ENCODE peak calls at places on chromosomes 7 and 10, in eight cellular contexts. O is spleen, S is GM12878, R is breast epithelium, L is tibial artery, H is HCT116, B is stomach, Q is uterus. W is an unnamed sample. For H3K4me1, the result is how much of the 10 kb centered on the place peaks cover.

GRCh38 chr10:78185693-78186055 is 152.0 kb downstream of the RPS24 start:
- DNase-seq in Q (no peak), S (no peak), O (peak), B (no peak), L (peak), R (no peak), H (no peak), W (no peak)

GRCh38 chr10:6228010-6228511 is 25.3 kb downstream of the PFKFB3 start:
- DNase-seq in R (no peak), S (no peak), H (no peak), B (no peak), Q (no peak), O (peak), L (no peak), W (no peak)

GRCh38 chr10:105714728-105715127 is 1073.6 kb downstream of the SORCS3 start:
- DNase-seq in O (no peak), B (no peak), H (no peak), S (no peak), L (no peak), R (no peak), Q (no peak), W (no peak)

GRCh38 chr7:50657341-50657873 is 92.2 kb upstream of the DDC start:
- DNase-seq in B (no peak), Q (peak), H (no peak), R (no peak), L (peak), O (no peak), S (no peak), W (peak)

GRCh38 chr7:42677751-42678231 is 234.1 kb downstream of the C7orf25 start:
- DNase-seq in S (no peak), B (no peak), H (no peak), O (no peak), Q (peak), R (no peak), L (no peak), W (no peak)

GRCh38 chr7:88344956-88345832 is 38.5 kb upstream of the STEAP4 start:
- DNase-seq in B (peak), R (no peak), Q (peak), S (no peak), H (peak), L (no peak), O (peak), W (peak)

GRCh38 chr7:87152897-87153641 is 816 bp downstream of the DMTF1 start:
- DNase-seq in B (peak), O (peak), Q (peak), L (peak), H (no peak), S (no peak), R (peak), W (peak)

GRCh38 chr10:119803264-119803663 is 69.4 kb downstream of the MCMBP start:
- DNase-seq in H (no peak), L (no peak), O (no peak), B (no peak), Q (no peak), S (no peak), R (no peak), W (no peak)

GRCh38 chr7:137335814-137336213 is 7.7 kb downstream of the PTN start:
- DNase-seq in B (no peak), L (no peak), O (no peak), Q (no peak), R (no peak), S (no peak), H (no peak), W (no peak)

GRCh38 chr10:338176-339037 is 203.2 kb downstream of the ZMYND11 start:
- DNase-seq in O (no peak), L (peak), S (no peak), H (no peak), B (peak), Q (no peak), R (peak), W (no peak)

GRCh38 chr7:85829817-85830432 is 643.1 kb upstream of the SEMA3D start:
- DNase-seq in Q (no peak), R (no peak), S (no peak), H (no peak), B (no peak), O (no peak), L (no peak), W (no peak)

GRCh38 chr7:105594034-105594433 is 12.7 kb upstream of the EFCAB10 start:
- DNase-seq in O (no peak), R (no peak), L (no peak), S (no peak), B (no peak), Q (no peak), H (no peak), W (peak)

GRCh38 chr10:99560277-99561126 is 27.8 kb downstream of the NKX2-3 start:
- DNase-seq in B (peak), L (no peak), Q (no peak), O (peak), H (peak), R (no peak), S (no peak), W (peak)

GRCh38 chr7:151851160-151851751 is 25.7 kb downstream of the PRKAG2 start:
- DNase-seq in O (peak), B (peak), Q (no peak), S (peak), H (no peak), R (no peak), L (no peak), W (no peak)

GRCh38 chr10:48607356-48608278 is 2.7 kb upstream of the ARHGAP22 start:
- DNase-seq in H (no peak), B (no peak), R (no peak), O (no peak), L (no peak), S (no peak), Q (no peak), W (peak)
- H3K4me3 ChIP-seq in H (no peak), B (no peak), R (no peak), O (no peak), L (no peak), S (no peak), Q (no peak), W (no peak)

DNA sequence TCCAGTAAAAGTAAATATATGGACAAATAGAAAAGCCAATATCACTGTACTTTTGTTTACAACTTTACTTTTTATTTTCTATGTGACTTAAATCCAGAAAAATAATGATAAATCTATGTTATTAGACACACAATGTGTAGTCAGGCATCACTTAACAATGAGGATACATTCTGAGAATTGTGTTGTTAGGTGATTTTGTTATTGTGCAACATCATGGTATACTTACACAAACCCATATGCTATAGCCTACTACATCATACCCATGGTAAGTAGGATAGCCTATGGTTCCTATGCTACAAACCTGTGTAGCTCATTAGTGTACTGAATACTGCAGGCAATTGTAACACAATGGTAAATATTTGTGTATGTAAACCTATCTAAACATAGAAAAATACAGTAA is 781.7 kb upstream of the GHITM start:
- DNase-seq in Q (no peak), B (no peak), H (no peak), O (no peak), R (no peak), S (no peak), L (no peak), W (no peak)
- H3K4me1 ChIP-seq in Q (under half), B (under half), H (under half), O (under half), R (under half), S (under half), L (under half), W (under half)

DNA sequence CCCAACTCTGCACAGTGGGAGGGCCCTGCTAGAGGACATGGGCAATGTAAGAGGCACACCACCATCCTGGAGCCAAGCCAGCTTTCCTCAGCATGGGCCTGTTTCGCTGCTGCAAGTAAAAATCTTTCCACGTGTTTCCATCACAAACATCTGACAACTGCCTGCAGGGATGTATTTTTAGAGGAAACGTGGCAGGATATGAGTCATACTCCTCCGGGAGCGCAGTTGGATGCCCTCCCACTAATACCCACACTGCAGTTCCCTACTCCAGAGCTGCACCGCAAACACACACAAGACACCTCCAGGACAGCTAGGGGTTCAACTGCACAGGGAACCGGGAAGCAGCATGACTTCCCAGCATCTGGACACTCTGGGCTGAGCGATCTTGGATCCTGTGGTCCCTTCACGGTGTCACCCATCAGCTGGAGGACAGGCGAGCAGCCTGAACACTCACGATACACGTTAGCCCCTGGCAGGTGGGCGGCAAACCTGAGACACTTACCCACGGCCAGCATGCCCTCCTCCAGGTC is 26.1 kb downstream of the PLAC9 start:
- DNase-seq in Q (peak), H (peak), B (peak), L (peak), O (peak), R (peak), S (no peak), W (no peak)
- TF ChIP-seq CTCF in Q (no peak), H (no peak), B (no peak), L (no peak), O (no peak), R (no peak), S (no peak), W (no peak)

DNA sequence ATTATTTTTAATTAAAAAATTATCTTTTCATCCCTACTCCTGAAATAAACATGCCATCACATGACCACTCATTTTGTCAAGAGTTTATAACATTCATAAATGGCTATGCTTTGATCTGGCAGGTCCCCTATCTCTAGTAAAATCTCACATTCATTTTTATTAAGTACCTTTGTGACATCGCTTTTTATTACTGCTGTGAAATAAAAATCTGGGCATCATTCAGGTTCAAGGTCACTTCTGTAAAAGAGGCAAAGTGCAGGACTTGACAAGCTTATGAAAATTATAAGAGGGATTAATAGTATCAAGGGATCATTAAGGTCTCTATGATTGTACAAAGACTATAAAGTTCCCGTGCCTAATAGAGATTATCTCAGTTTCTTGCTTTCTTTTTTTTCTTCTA is 416.8 kb upstream of the SEMA3A start:
- DNase-seq in R (no peak), Q (no peak), H (no peak), B (no peak), L (no peak), O (no peak), S (no peak), W (no peak)
- H3K4me3 ChIP-seq in R (no peak), Q (no peak), H (no peak), B (no peak), L (no peak), O (no peak), S (no peak), W (no peak)

DNA sequence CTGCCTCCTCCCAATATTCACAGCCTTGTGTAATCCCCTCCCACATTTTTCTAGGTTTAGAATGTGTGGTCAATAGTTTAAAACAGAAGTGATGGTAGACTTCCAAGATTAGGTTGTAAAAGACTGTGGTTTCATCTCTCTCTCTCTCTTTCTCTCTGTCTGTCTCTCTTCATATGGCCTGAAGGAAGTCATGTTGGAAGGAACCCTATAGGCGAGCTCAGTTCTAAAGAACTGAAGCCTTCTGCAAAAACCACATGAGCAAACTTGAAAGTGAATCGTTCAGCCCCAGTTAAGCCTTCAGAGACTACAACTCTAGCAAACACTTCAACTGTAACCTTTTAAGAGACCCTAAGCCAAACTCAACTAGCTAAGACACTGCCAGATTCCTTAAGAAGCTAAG is 707.6 kb upstream of the LRRTM3 start:
- DNase-seq in H (no peak), S (no peak), Q (no peak), O (no peak), R (no peak), B (no peak), L (no peak), W (no peak)
- H3K4me1 ChIP-seq in H (under half), S (under half), Q (under half), O (under half), R (under half), B (under half), L (under half), W (under half)

GRCh38 chr10:46255696-46256355 is 31.0 kb upstream of the ANTXRL start:
- DNase-seq in H (peak), B (peak), S (no peak), Q (peak), O (peak), R (peak), L (peak), W (peak)
- TF ChIP-seq CTCF in H (peak), B (peak), S (peak), Q (no peak), O (peak), R (no peak), L (peak), W (peak)

GRCh38 chr10:42933454-42934340 is 143.2 kb upstream of the RET start:
- DNase-seq in O (peak), L (no peak), S (no peak), R (no peak), Q (no peak), H (no peak), B (peak), W (peak)
- H3K4me3 ChIP-seq in O (peak), L (no peak), S (no peak), R (no peak), Q (no peak), H (no peak), B (peak), W (peak)

DNA sequence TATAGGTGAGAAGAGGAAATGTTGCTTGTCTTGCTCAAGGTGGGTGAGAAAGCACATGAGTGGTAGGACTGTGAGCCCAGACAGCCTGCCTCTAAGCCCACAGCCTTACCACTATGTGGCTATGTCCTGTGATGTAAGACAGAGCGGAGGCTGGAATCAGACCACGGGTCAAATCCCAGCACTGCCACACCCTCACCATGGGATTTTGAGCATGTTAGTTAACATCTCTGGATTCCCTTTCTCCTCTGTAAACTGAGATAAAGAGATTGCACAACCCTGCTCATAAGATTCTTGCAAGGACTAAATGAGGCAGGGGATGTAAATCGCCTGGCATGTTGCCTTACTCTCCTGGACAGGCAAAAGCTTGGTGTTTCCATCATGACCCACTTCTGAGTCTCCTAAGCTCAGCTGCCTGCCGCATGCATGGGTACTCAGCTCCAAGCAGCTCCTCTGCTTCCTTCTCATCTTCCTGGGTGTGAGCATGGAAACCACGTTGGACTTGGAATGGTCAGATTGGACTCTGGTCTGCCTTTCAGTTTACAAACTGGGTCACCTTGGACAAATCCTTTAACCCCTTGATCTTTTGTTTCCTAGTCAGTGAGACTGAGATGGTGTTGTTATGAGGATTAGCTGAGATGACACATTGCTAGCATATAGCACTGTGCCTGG is 41.3 kb upstream of the MTURN start:
- DNase-seq in H (no peak), L (peak), O (no peak), Q (no peak), B (no peak), R (no peak), S (no peak), W (no peak)
- H3K4me1 ChIP-seq in H (under half), L (under half), O (under half), Q (under half), B (under half), R (under half), S (under half), W (under half)

GRCh38 chr10:92689663-92690210 is at the start of gene HHEX:
- DNase-seq in L (no peak), H (peak), S (no peak), Q (peak), R (no peak), O (peak), B (peak), W (peak)

GRCh38 chr10:92691042-92691590 is 1.4 kb downstream of the HHEX start:
- DNase-seq in H (no peak), O (peak), S (no peak), B (no peak), R (no peak), Q (no peak), L (no peak), W (peak)

GRCh38 chr10:92688573-92688926 is 1.2 kb upstream of the HHEX start:
- DNase-seq in S (no peak), Q (no peak), O (no peak), R (no peak), B (no peak), H (no peak), L (no peak), W (no peak)

GRCh38 chr10:92690211-92691041 is 671 bp downstream of the HHEX start:
- DNase-seq in Q (no peak), L (peak), H (peak), R (no peak), B (peak), S (no peak), O (peak), W (peak)

DNA sequence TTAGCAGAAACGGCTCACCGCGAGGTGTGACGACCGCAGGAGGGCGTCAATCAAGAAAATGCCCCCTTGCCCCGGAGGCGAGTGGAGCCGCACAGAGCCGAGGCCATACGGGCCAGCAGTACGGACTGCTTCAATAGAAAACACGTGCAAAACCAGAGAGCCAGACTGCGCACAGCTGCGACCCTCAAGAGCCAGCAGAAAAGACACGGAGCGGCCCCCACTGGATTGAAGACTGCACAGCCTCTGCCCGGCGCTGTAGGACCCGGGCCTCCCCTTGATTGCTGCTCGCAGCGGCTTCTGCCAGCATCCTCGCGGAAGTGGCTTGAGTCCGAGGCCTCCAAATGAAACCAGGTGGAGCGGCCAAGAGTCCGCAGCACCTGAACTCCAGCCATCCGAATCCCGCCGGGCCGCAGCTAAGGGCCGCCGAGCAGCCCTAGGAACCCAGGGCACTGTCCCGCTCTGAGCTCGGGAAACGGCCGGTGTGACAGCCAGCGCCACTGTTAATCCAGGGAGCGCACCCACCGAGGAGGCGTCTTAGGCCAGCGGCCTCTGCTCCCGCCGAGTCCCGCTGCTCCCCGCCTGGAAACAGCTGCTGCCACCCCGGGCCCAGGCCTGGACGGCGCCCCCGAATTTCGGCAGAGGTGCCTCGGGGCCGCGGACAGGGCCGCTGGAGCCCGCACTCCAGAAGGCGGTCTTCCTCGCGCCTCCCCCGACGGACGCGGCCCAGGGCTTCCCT is 660 bp upstream of the HHEX start:
- DNase-seq in R (no peak), L (peak), H (no peak), Q (no peak), O (no peak), S (no peak), B (peak), W (peak)
- TF ChIP-seq CTCF in R (no peak), L (no peak), H (no peak), Q (no peak), O (peak), S (no peak), B (no peak), W (peak)

W was measured in endodermal cell.